ENCODE peak calls at places on chromosomes 4 and X, in nine cellular contexts. R is amniotic stem cell; I is LoVo; B is activated CD4-positive, alpha-beta T cell treated with anti-CD3 and anti-CD28 coated beads for 1 hour; Z is activated CD4-positive, alpha-beta memory T cell treated with anti-CD3 and anti-CD28 coated beads, Interleukin-2, amount 10 ng/mL, durations not matched to agents 7 days and 5 days; T is NCI-H82; G is NCI-H146; X is psoas muscle; M is neuronal stem cell. C is an unnamed sample.

GRCh38 chr4:188987011-188987410 is 847.8 kb downstream of the TRIML1 start:
- DNase-seq in R (no peak), M (no peak), X (no peak), T (no peak), G (peak), Z (no peak), B (no peak), I (no peak), C (no peak)

GRCh38 chr4:84324850-84325249 is 174.2 kb downstream of the NKX6-1 start:
- DNase-seq in Z (no peak), R (no peak), X (peak), B (no peak), G (no peak), I (no peak), M (no peak), T (peak), C (peak)

GRCh38 chrX:107542500-107542899 is 85.8 kb upstream of the PRPS1 start:
- DNase-seq in G (peak), B (no peak), Z (no peak), M (no peak), I (no peak), X (no peak), T (peak), R (no peak), C (peak)

GRCh38 chr4:150609131-150609530 is 27.2 kb downstream of the MAB21L2 start:
- DNase-seq in B (no peak), M (no peak), X (no peak), I (no peak), Z (no peak), T (no peak), G (no peak), R (no peak), C (no peak)

GRCh38 chrX:11329016-11329415 is 35.8 kb downstream of the AMELX start:
- DNase-seq in X (no peak), G (no peak), M (no peak), T (no peak), R (no peak), B (no peak), I (no peak), Z (no peak), C (no peak)

GRCh38 chr4:76729991-76730390 is 168.0 kb downstream of the SOWAHB start:
- DNase-seq in Z (no peak), B (no peak), R (no peak), X (no peak), T (no peak), M (no peak), G (no peak), I (no peak), C (no peak)

GRCh38 chrX:13372203-13372980 is 52.5 kb upstream of the ATXN3L start:
- DNase-seq in M (no peak), Z (no peak), X (no peak), T (no peak), R (no peak), G (no peak), I (no peak), B (no peak), C (no peak)

GRCh38 chr4:138727704-138728103 is 287.9 kb upstream of the NOCT start:
- DNase-seq in G (no peak), X (no peak), R (no peak), I (no peak), T (peak), B (no peak), M (no peak), Z (no peak), C (no peak)

GRCh38 chrX:150841466-150842197 is 56.8 kb downstream of the CD99L2 start:
- DNase-seq in T (no peak), M (no peak), R (no peak), B (no peak), G (no peak), Z (no peak), I (no peak), X (no peak), C (no peak)

GRCh38 chr4:81971637-81972036 is 402.2 kb downstream of the HNRNPD start:
- DNase-seq in X (no peak), B (no peak), M (no peak), R (no peak), G (no peak), I (no peak), T (no peak), Z (no peak), C (no peak)

GRCh38 chr4:20264688-20265087 is 13.0 kb downstream of the SLIT2 start:
- DNase-seq in I (no peak), T (no peak), M (no peak), Z (no peak), X (no peak), R (no peak), B (no peak), G (no peak), C (no peak)

GRCh38 chr4:155392486-155393184 is 15.9 kb upstream of the MAP9 start:
- DNase-seq in X (no peak), G (no peak), M (no peak), I (peak), R (no peak), T (no peak), B (no peak), Z (no peak), C (no peak)

GRCh38 chrX:139429913-139430312 is 100.6 kb upstream of the F9 start:
- DNase-seq in B (no peak), Z (no peak), R (no peak), X (no peak), T (peak), G (no peak), I (no peak), M (no peak), C (no peak)

GRCh38 chr4:151021637-151022334 is 6.7 kb upstream of the LRBA start:
- DNase-seq in T (no peak), M (no peak), X (no peak), B (no peak), I (no peak), G (no peak), R (no peak), Z (no peak), C (no peak)

GRCh38 chr4:18390655-18391369 is 369.3 kb upstream of the LCORL start:
- DNase-seq in B (no peak), M (no peak), Z (no peak), T (no peak), R (no peak), I (peak), X (no peak), G (no peak), C (no peak)

GRCh38 chr4:1971456-1972200 is 37.1 kb downstream of the NELFA start:
- DNase-seq in Z (no peak), B (no peak), G (no peak), I (no peak), M (no peak), X (no peak), R (no peak), T (no peak), C (no peak)

C was measured in retina.